ENCODE peak calls at places on chromosome 12, in five cellular contexts. O, R, W, V and X are unnamed samples. For H3K4me1, the result is how much of the 10 kb centered on the place peaks cover.

GRCh38 chr12:113463746-113464743 is 7.6 kb downstream of the LHX5 start:
- DNase-seq in V (no peak), W (no peak), R (peak), O (no peak), X (no peak)

GRCh38 chr12:119528241-119528640 is 65.3 kb upstream of the TMEM233 start:
- DNase-seq in R (peak), W (no peak), O (no peak), V (no peak), X (no peak)

GRCh38 chr12:19833775-19834501 is 394.6 kb downstream of the AEBP2 start:
- DNase-seq in R (no peak), V (no peak), O (no peak), W (peak), X (no peak)

GRCh38 chr12:54021432-54022013 is 6.7 kb upstream of the HOXC6 start:
- DNase-seq in O (no peak), W (no peak), R (peak), V (no peak), X (no peak)

GRCh38 chr12:65911321-65911720 is 87.0 kb downstream of the HMGA2 start:
- DNase-seq in O (no peak), V (peak), W (peak), R (no peak), X (no peak)

GRCh38 chr12:27946396-27946795 is 26.1 kb downstream of the PTHLH start:
- DNase-seq in V (no peak), W (no peak), R (no peak), O (no peak), X (no peak)

GRCh38 chr12:106598003-106598402 is 15.2 kb downstream of the RFX4 start:
- DNase-seq in W (no peak), R (no peak), O (no peak), V (no peak), X (no peak)

GRCh38 chr12:59078027-59078426 is 157.7 kb upstream of the LRIG3 start:
- DNase-seq in V (no peak), W (no peak), R (no peak), O (no peak), X (no peak)

GRCh38 chr12:6465467-6466183 is 4.9 kb downstream of the VAMP1 start:
- DNase-seq in V (peak), R (peak), W (peak), O (no peak), X (no peak)

GRCh38 chr12:26918321-26919215 is 19.2 kb downstream of the INTS13 start:
- DNase-seq in R (no peak), O (no peak), V (no peak), W (peak), X (no peak)

GRCh38 chr12:111482464-111482863 is 76.7 kb downstream of the SH2B3 start:
- DNase-seq in W (no peak), R (no peak), O (no peak), V (no peak), X (no peak)

GRCh38 chr12:53169644-53170043 is 10.9 kb upstream of the ZNF740 start:
- DNase-seq in O (no peak), R (no peak), V (no peak), W (no peak), X (no peak)

GRCh38 chr12:123992118-123992825 is 19.3 kb downstream of the ZNF664 start:
- DNase-seq in R (no peak), V (no peak), W (no peak), O (no peak), X (no peak)
- H3K4me1 ChIP-seq in R (under half), V (under half), W (under half), O (under half), X (under half)

GRCh38 chr12:96183734-96184370 is 10.3 kb upstream of the ELK3 start:
- DNase-seq in O (no peak), V (no peak), W (no peak), R (no peak), X (no peak)

GRCh38 chr12:96187675-96188355 is 6.4 kb upstream of the ELK3 start:
- DNase-seq in V (no peak), R (no peak), O (no peak), W (no peak), X (no peak)

GRCh38 chr12:96185914-96186313 is 8.3 kb upstream of the ELK3 start:
- DNase-seq in R (no peak), W (no peak), V (no peak), O (no peak), X (no peak)

GRCh38 chr12:96189781-96190180 is 4.4 kb upstream of the ELK3 start:
- DNase-seq in V (no peak), W (no peak), O (no peak), R (no peak), X (no peak)

GRCh38 chr12:96186902-96187301 is 7.3 kb upstream of the ELK3 start:
- DNase-seq in V (no peak), R (no peak), O (no peak), W (no peak), X (no peak)
- H3K4me1 ChIP-seq in V (under half), R (under half), O (under half), W (under half), X (under half)

GRCh38 chr12:25058619-25059018 is 109.7 kb upstream of the BCAT1 start:
- DNase-seq in W (no peak), O (no peak), R (no peak), V (no peak), X (no peak)
- H3K4me1 ChIP-seq in W (under half), O (under half), R (under half), V (under half), X (under half)

GRCh38 chr12:31390991-31391390 is 65.0 kb upstream of the SINHCAF start:
- DNase-seq in V (no peak), W (no peak), R (no peak), O (no peak), X (no peak)

GRCh38 chr12:31387466-31387865 is 61.5 kb upstream of the SINHCAF start:
- DNase-seq in W (no peak), V (no peak), O (no peak), R (no peak), X (no peak)

GRCh38 chr12:31388713-31389112 is 62.8 kb upstream of the SINHCAF start:
- DNase-seq in O (no peak), V (no peak), W (no peak), R (no peak), X (no peak)

GRCh38 chr12:31387011-31387410 is 61.1 kb upstream of the SINHCAF start:
- DNase-seq in O (no peak), W (no peak), R (no peak), V (no peak), X (no peak)

GRCh38 chr12:31386364-31386777 is 60.4 kb upstream of the SINHCAF start:
- DNase-seq in W (no peak), R (no peak), V (no peak), O (no peak), X (no peak)
- H3K4me1 ChIP-seq in W (under half), R (under half), V (under half), O (under half), X (under half)

DNA sequence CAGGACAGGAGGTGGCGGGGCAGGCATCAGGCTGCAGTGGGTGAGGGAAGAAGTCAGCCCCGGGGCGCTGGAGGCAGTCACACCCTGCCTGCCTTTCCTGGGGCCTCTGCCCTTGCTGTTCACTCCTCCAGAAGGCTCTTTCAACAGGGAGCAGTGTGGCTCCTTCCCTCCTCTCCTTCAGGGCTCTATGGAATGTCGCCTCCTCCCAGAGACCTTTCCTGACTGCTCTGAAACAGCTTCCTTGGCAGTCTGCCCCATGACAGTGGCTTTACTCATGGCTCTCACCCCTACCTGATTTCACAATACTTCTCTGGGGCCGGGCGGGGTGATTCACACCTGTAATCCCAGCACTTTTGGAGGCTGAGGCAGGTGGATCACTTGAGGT is 7.1 kb downstream of the RHOF start:
- DNase-seq in V (peak), R (peak), O (no peak), W (peak), X (no peak)
- H3K4me1 ChIP-seq in V (under half), R (half or more), O (under half), W (under half), X (under half)

GRCh38 chr12:102064476-102064875 is 2.7 kb upstream of the WASHC3 start:
- DNase-seq in W (no peak), O (no peak), V (no peak), R (no peak), X (no peak)

GRCh38 chr12:102061096-102061555 is 665 bp downstream of the WASHC3 start:
- DNase-seq in V (no peak), W (peak), O (no peak), R (no peak), X (no peak)

GRCh38 chr12:102063066-102063465 is 1.3 kb upstream of the WASHC3 start:
- DNase-seq in V (no peak), R (peak), O (no peak), W (no peak), X (no peak)

GRCh38 chr12:102061556-102062418 is at the start of gene WASHC3:
- DNase-seq in W (peak), V (peak), O (peak), R (peak), X (peak)

GRCh38 chr12:102062419-102062806 is 622 bp upstream of the WASHC3 start:
- DNase-seq in W (no peak), O (no peak), R (no peak), V (no peak), X (no peak)
- H3K4me1 ChIP-seq in W (under half), O (under half), R (under half), V (under half), X (under half)

GRCh38 chr12:124170756-124171155 is 124.1 kb upstream of the RFLNA start:
- DNase-seq in W (no peak), R (no peak), V (no peak), O (no peak), X (no peak)

GRCh38 chr12:124169577-124169976 is 125.3 kb upstream of the RFLNA start:
- DNase-seq in W (no peak), O (no peak), R (no peak), V (no peak), X (no peak)

GRCh38 chr12:124167141-124167540 is 127.8 kb upstream of the RFLNA start:
- DNase-seq in V (no peak), R (no peak), W (no peak), O (no peak), X (no peak)

GRCh38 chr12:124165695-124166094 is 129.2 kb upstream of the RFLNA start:
- DNase-seq in R (no peak), O (no peak), W (no peak), V (no peak), X (no peak)

GRCh38 chr12:124168016-124168415 is 126.9 kb upstream of the RFLNA start:
- DNase-seq in V (no peak), W (no peak), O (no peak), R (no peak), X (no peak)
- H3K4me1 ChIP-seq in V (under half), W (under half), O (under half), R (under half), X (under half)

DNA sequence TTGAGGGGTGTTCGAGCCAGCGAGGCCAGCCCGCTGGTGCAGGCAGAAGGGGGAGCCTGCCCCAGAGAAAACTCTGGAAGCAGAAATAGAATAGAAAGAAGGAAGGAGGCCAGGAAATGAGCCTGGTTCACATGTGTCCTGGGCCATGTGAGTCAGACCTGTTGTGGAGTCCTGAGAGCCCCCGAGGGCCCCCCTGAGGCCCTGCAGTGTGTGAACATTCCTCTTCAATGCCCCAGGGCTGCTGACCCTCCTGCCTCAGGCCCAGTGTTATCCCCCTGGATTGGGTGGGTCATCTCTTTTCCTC is 174 bp upstream of the LRP1-AS start:
- DNase-seq in V (no peak), O (no peak), W (peak), R (no peak), X (no peak)
- H3K4me1 ChIP-seq in V (half or more), O (half or more), W (half or more), R (under half), X (under half)